ENCODE peak calls at places on chromosomes 7 and 10, in four cellular contexts. M is hepatocyte, H is NB4, P is psoas muscle. X is an unnamed sample.

GRCh38 chr7:22849158-22849557 is 26.5 kb upstream of the TOMM7 start:
- DNase-seq in M (no peak), P (no peak), H (no peak), X (no peak)

GRCh38 chr10:55091691-55092328 is 290.8 kb upstream of the PCDH15 start:
- DNase-seq in P (no peak), H (peak), M (peak), X (no peak)

GRCh38 chr10:3868274-3868669 is 83.3 kb upstream of the KLF6 start:
- DNase-seq in M (no peak), P (no peak), H (no peak), X (no peak)

GRCh38 chr7:27157717-27158431 is 1.4 kb upstream of the HOXA7 start:
- DNase-seq in P (no peak), H (no peak), M (no peak), X (no peak)

GRCh38 chr10:130547368-130547767 is 411.2 kb downstream of the GLRX3 start:
- DNase-seq in H (peak), M (no peak), P (no peak), X (no peak)

GRCh38 chr10:86878973-86879781 is 78.2 kb downstream of the MMRN2 start:
- DNase-seq in P (no peak), H (peak), M (no peak), X (no peak)

GRCh38 chr7:26291699-26292538 is at the start of gene SNX10:
- DNase-seq in P (peak), H (peak), M (peak), X (peak)

GRCh38 chr10:124741922-124742417 is 2.2 kb downstream of the FAM53B start:
- DNase-seq in H (peak), P (peak), M (peak), X (peak)

GRCh38 chr10:14623931-14624330 is 150.8 kb downstream of the FAM107B start:
- DNase-seq in P (no peak), M (no peak), H (no peak), X (no peak)

GRCh38 chr7:21169667-21170605 is 257.9 kb upstream of the SP4 start:
- DNase-seq in P (no peak), H (no peak), M (peak), X (no peak)

GRCh38 chr7:157097569-157097968 is 41.2 kb upstream of the UBE3C start:
- DNase-seq in H (no peak), M (no peak), P (no peak), X (no peak)

GRCh38 chr7:138303230-138304070 is 156.6 kb upstream of the TRIM24 start:
- DNase-seq in M (no peak), P (no peak), H (peak), X (no peak)

GRCh38 chr7:47597379-47597778 is 15.5 kb upstream of the TNS3 start:
- DNase-seq in P (no peak), H (no peak), M (no peak), X (no peak)

GRCh38 chr10:11647676-11648075 is 36.2 kb upstream of the USP6NL start:
- DNase-seq in M (no peak), P (no peak), H (no peak), X (no peak)

GRCh38 chr7:26603631-26604030 is 260.8 kb downstream of the SKAP2 start:
- DNase-seq in H (no peak), M (peak), P (no peak), X (no peak)

GRCh38 chr10:4725917-4726606 is 99.9 kb upstream of the AKR1E2 start:
- DNase-seq in M (peak), H (no peak), P (no peak), X (no peak)

GRCh38 chr7:158774916-158775315 is 54.4 kb downstream of the ESYT2 start:
- DNase-seq in M (no peak), H (no peak), P (no peak), X (no peak)

GRCh38 chr10:42149027-42149700 is 489.2 kb downstream of the ZNF33B start:
- DNase-seq in P (peak), H (no peak), M (peak), X (peak)

GRCh38 chr10:102702742-102703141 is 11.5 kb downstream of the ARL3 start:
- DNase-seq in H (no peak), P (no peak), M (no peak), X (peak)

GRCh38 chr10:30529373-30529998 is 95.5 kb downstream of the MAP3K8 start:
- DNase-seq in M (no peak), P (peak), H (peak), X (peak)

GRCh38 chr10:121900443-121901174 is 27.2 kb downstream of the ATE1 start:
- DNase-seq in M (peak), P (no peak), H (peak), X (no peak)

GRCh38 chr10:121324678-121325213 is 273.5 kb downstream of the FGFR2 start:
- DNase-seq in M (peak), P (no peak), H (no peak), X (no peak)

GRCh38 chr10:83820033-83820432 is 319.3 kb upstream of the GHITM start:
- DNase-seq in M (no peak), H (no peak), P (no peak), X (peak)

GRCh38 chr10:33087142-33087541 is 129.1 kb upstream of the ITGB1 start:
- DNase-seq in M (no peak), P (no peak), H (peak), X (no peak)

GRCh38 chr10:78551184-78552005 is 517.4 kb upstream of the ZMIZ1 start:
- DNase-seq in M (no peak), P (no peak), H (no peak), X (no peak)

GRCh38 chr7:15433154-15433553 is 128.7 kb downstream of the AGMO start:
- DNase-seq in P (no peak), H (no peak), M (no peak), X (no peak)

GRCh38 chr10:28532223-28532508 is 752 bp upstream of the WAC start:
- DNase-seq in M (no peak), P (no peak), H (no peak), X (peak)

GRCh38 chr10:109454691-109455090 is 468.6 kb downstream of the XPNPEP1 start:
- DNase-seq in H (no peak), P (no peak), M (no peak), X (no peak)

GRCh38 chr10:24949616-24950015 is 2.8 kb downstream of the PRTFDC1 start:
- DNase-seq in M (no peak), P (no peak), H (no peak), X (no peak)

GRCh38 chr10:119523916-119524719 is 18.4 kb downstream of the RGS10 start:
- DNase-seq in M (no peak), H (no peak), P (no peak), X (no peak)

GRCh38 chr10:21047511-21047910 is 150.4 kb upstream of the NEBL start:
- DNase-seq in P (no peak), M (no peak), H (no peak), X (no peak)

GRCh38 chr7:2521952-2522591 is 2.5 kb downstream of the LFNG start:
- DNase-seq in P (peak), M (no peak), H (peak), X (no peak)

GRCh38 chr7:38411404-38411803 is 138.0 kb upstream of the TARP start:
- DNase-seq in M (peak), H (peak), P (no peak), X (no peak)

GRCh38 chr10:32061440-32061839 is 5.2 kb upstream of the KIF5B start:
- DNase-seq in M (no peak), H (no peak), P (no peak), X (no peak)

GRCh38 chr7:94231333-94231732 is 163.4 kb upstream of the COL1A2 start:
- DNase-seq in H (no peak), M (no peak), P (no peak), X (no peak)

GRCh38 chr7:16431646-16432424 is 10.5 kb upstream of the CRPPA start:
- DNase-seq in H (peak), M (peak), P (no peak), X (peak)

GRCh38 chr10:125964558-125964957 is 68.2 kb downstream of the FANK1 start:
- DNase-seq in M (no peak), H (no peak), P (no peak), X (no peak)

GRCh38 chr7:47536705-47537611 is 45.0 kb downstream of the TNS3 start:
- DNase-seq in P (peak), M (peak), H (no peak), X (peak)

GRCh38 chr10:17075510-17075909 is 54.1 kb downstream of the CUBN start:
- DNase-seq in M (peak), H (no peak), P (no peak), X (no peak)

X was measured in testis.